ENCODE peak calls at places on chromosomes 13 and 19, in six cellular contexts. Y is WTC11, I is DMS53, L is NCI-H1694 treated with DMSO at 0.1 percent for 48 hours, Z is caudate nucleus, S is HEK293T. T is an unnamed sample.

GRCh38 chr19:31276831-31277230 is 72.4 kb downstream of the TSHZ3 start:
- DNase-seq in L (no peak), S (no peak), Y (no peak), Z (no peak), I (no peak), T (peak; percentile 83)

GRCh38 chr13:32432856-32433255 is 4.9 kb upstream of the N4BP2L1 start:
- DNase-seq in I (peak; percentile 37), S (no peak), Y (no peak), L (peak; percentile 31), Z (no peak), T (no peak)

GRCh38 chr13:45951724-45952123 is 100.2 kb upstream of the SIAH3 start:
- DNase-seq in L (no peak), S (no peak), Y (no peak), I (no peak), Z (no peak), T (no peak)

GRCh38 chr13:27667946-27668345 is 46.3 kb downstream of the POLR1D start:
- DNase-seq in L (no peak), I (no peak), Z (no peak), Y (no peak), S (no peak), T (no peak)

GRCh38 chr19:14494910-14495677 is 833 bp downstream of the GIPC1 start:
- DNase-seq in I (peak; percentile 50), S (no peak), Z (no peak), Y (no peak), L (no peak), T (no peak)

GRCh38 chr13:57601536-57601935 is 30.0 kb upstream of the PCDH17 start:
- DNase-seq in Z (no peak), L (no peak), S (no peak), I (no peak), Y (no peak), T (no peak)

GRCh38 chr13:113305208-113305607 is 8.2 kb downstream of the LAMP1 start:
- DNase-seq in Z (no peak), Y (no peak), I (no peak), S (no peak), L (peak; percentile 38), T (no peak)

GRCh38 chr13:78602561-78603239 is 652 bp downstream of the POU4F1 start:
- DNase-seq in L (no peak), I (peak; percentile 51), S (peak; percentile 63), Y (peak; percentile 32), Z (no peak), T (peak; percentile 83)

GRCh38 chr19:1852294-1852646 is 4.0 kb upstream of the REXO1 start:
- DNase-seq in Y (no peak), Z (no peak), S (no peak), L (no peak), I (no peak), T (no peak)

GRCh38 chr13:72745260-72745659 is 17.5 kb downstream of the BORA start:
- DNase-seq in Y (no peak), Z (no peak), S (no peak), L (no peak), I (no peak), T (no peak)

GRCh38 chr13:37526710-37527446 is 71.7 kb downstream of the POSTN start:
- DNase-seq in Y (no peak), I (no peak), L (no peak), Z (no peak), S (no peak), T (no peak)

GRCh38 chr13:60226507-60226906 is 62.8 kb upstream of the DIAPH3 start:
- DNase-seq in Y (peak; percentile 42), I (peak; percentile 41), S (peak; percentile 25), L (peak; percentile 40), Z (no peak), T (no peak)

GRCh38 chr19:46839752-46840151 is 10.9 kb downstream of the AP2S1 start:
- DNase-seq in Y (no peak), L (no peak), S (no peak), Z (no peak), I (no peak), T (no peak)

GRCh38 chr13:48776396-48776795 is 122.7 kb downstream of the CYSLTR2 start:
- DNase-seq in Z (no peak), Y (no peak), I (no peak), L (no peak), S (no peak), T (no peak)

GRCh38 chr19:3065675-3066357 is 3.5 kb upstream of the TLE5 start:
- DNase-seq in L (no peak), Y (no peak), S (no peak), Z (no peak), I (peak; percentile 85), T (no peak)

GRCh38 chr19:38686530-38686888 is 39.1 kb downstream of the ACTN4 start:
- DNase-seq in Y (no peak), I (no peak), L (no peak), S (no peak), Z (no peak), T (no peak)

GRCh38 chr13:98487522-98487921 is 89.4 kb downstream of the STK24 start:
- DNase-seq in Z (no peak), S (no peak), Y (no peak), I (no peak), L (no peak), T (no peak)

GRCh38 chr19:38543807-38544568 is 73.8 kb downstream of the MAP4K1 start:
- DNase-seq in I (peak; percentile 89), Z (peak; percentile 39), L (peak; percentile 64), S (peak; percentile 94), Y (peak; percentile 58), T (peak; percentile 82)

GRCh38 chr13:106986033-106986484 is 418.1 kb upstream of the ARGLU1 start:
- DNase-seq in I (no peak), Z (no peak), S (no peak), L (no peak), Y (peak; percentile 16), T (no peak)

GRCh38 chr13:50388481-50388880 is 373.2 kb downstream of the KCNRG start:
- DNase-seq in Y (no peak), I (no peak), S (no peak), Z (no peak), L (no peak), T (no peak)

GRCh38 chr19:50639121-50640112 is at the start of gene SYT3:
- DNase-seq in S (peak; percentile 82), I (no peak), Y (peak; percentile 83), Z (peak; percentile 59), L (peak; percentile 5), T (no peak)

GRCh38 chr19:28737021-28737525 is 475.9 kb downstream of the UQCRFS1 start:
- DNase-seq in Z (no peak), L (no peak), I (peak; percentile 27), S (no peak), Y (no peak), T (no peak)

GRCh38 chr13:30340367-30341184 is 33.2 kb upstream of the KATNAL1 start:
- DNase-seq in Z (no peak), I (no peak), L (no peak), Y (no peak), S (no peak), T (no peak)

GRCh38 chr19:50947123-50947522 is 5.7 kb downstream of the KLK5 start:
- DNase-seq in L (no peak), I (no peak), Z (no peak), S (no peak), Y (no peak), T (no peak)

GRCh38 chr13:113408562-113408961 is 44.6 kb upstream of the GRTP1 start:
- DNase-seq in I (no peak), S (no peak), Y (peak; percentile 3), Z (no peak), L (no peak), T (peak; percentile 34)

GRCh38 chr13:36057041-36057440 is 74.1 kb downstream of the DCLK1 start:
- DNase-seq in S (no peak), I (no peak), Z (no peak), L (no peak), Y (no peak), T (no peak)

GRCh38 chr19:44851427-44851826 is 5.3 kb downstream of the NECTIN2 start:
- DNase-seq in Z (no peak), S (no peak), Y (no peak), I (no peak), L (no peak), T (no peak)

GRCh38 chr13:93218583-93218982 is 8.0 kb upstream of the GPC6 start:
- DNase-seq in I (no peak), Z (no peak), L (peak; percentile 37), Y (no peak), S (no peak), T (no peak)

T was measured in chondrocyte.